ENCODE peak calls at places on chromosomes 12 and 14, in five cellular contexts. X is body of pancreas, B is sigmoid colon, G is fibroblast of the aortic adventitia, V is right atrium auricular region. W is an unnamed sample.

GRCh38 chr12:120234643-120235368 is 30.7 kb downstream of the PXN start:
- DNase-seq in X (peak), B (peak), G (peak), V (peak), W (no peak)

GRCh38 chr14:100239200-100239839 is 376 bp downstream of the YY1 start:
- DNase-seq in X (peak), B (peak), G (no peak), V (no peak), W (no peak)

GRCh38 chr12:57895337-57896138 is 45.8 kb upstream of the ATP23 start:
- DNase-seq in X (no peak), B (no peak), G (no peak), V (no peak), W (no peak)

GRCh38 chr14:54470701-54471100 is 18.1 kb downstream of the GMFB start:
- DNase-seq in X (no peak), B (no peak), G (no peak), V (no peak), W (no peak)

GRCh38 chr12:112924986-112925385 is 13.3 kb upstream of the OAS3 start:
- DNase-seq in X (no peak), B (no peak), G (no peak), V (no peak), W (no peak)

GRCh38 chr12:66149702-66150398 is 19.3 kb upstream of the LLPH start:
- DNase-seq in X (no peak), B (no peak), G (no peak), V (no peak), W (no peak)

GRCh38 chr12:3935078-3935477 is 61.9 kb upstream of the PARP11 start:
- DNase-seq in X (no peak), B (no peak), G (no peak), V (no peak), W (no peak)

GRCh38 chr12:86613306-86613705 is 357.1 kb upstream of the MGAT4C start:
- DNase-seq in X (no peak), B (no peak), G (peak), V (no peak), W (no peak)

GRCh38 chr14:34496679-34497513 is 34.9 kb upstream of the SPTSSA start:
- DNase-seq in X (peak), B (peak), G (peak), V (peak), W (no peak)

GRCh38 chr12:130457215-130457614 is 119.5 kb downstream of the PIWIL1 start:
- DNase-seq in X (no peak), B (no peak), G (no peak), V (no peak), W (no peak)

GRCh38 chr12:45290218-45290609 is 74.3 kb downstream of the ANO6 start:
- DNase-seq in X (no peak), B (no peak), G (peak), V (no peak), W (no peak)

GRCh38 chr12:52856787-52857186 is 8.0 kb upstream of the KRT78 start:
- DNase-seq in X (no peak), B (no peak), G (no peak), V (no peak), W (no peak)

DNA sequence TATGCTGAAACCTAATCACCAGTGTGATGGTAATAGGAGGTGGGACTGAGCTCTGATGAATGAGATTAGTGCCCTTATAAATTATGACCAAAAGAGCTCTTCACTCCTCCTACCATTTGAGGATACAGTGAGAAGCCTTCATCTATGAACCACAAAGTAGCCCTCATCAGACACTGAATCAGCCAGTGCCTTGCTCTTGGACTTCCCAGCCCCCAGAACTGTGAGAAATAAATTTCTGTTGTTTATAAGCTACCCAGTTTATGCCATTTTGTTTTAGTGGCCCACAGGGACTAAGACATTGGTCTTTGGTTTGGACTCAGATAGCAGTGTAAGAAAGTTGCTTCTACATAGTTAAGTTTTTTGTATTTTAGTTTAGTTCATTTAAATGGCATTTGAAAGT is 32.9 kb downstream of the ABHD12B start:
- DNase-seq in X (no peak), B (no peak), G (no peak), V (no peak), W (no peak)
- TF ChIP-seq CTCF in X (no peak), B (no peak), G (no peak), V (no peak), W (no peak)

DNA sequence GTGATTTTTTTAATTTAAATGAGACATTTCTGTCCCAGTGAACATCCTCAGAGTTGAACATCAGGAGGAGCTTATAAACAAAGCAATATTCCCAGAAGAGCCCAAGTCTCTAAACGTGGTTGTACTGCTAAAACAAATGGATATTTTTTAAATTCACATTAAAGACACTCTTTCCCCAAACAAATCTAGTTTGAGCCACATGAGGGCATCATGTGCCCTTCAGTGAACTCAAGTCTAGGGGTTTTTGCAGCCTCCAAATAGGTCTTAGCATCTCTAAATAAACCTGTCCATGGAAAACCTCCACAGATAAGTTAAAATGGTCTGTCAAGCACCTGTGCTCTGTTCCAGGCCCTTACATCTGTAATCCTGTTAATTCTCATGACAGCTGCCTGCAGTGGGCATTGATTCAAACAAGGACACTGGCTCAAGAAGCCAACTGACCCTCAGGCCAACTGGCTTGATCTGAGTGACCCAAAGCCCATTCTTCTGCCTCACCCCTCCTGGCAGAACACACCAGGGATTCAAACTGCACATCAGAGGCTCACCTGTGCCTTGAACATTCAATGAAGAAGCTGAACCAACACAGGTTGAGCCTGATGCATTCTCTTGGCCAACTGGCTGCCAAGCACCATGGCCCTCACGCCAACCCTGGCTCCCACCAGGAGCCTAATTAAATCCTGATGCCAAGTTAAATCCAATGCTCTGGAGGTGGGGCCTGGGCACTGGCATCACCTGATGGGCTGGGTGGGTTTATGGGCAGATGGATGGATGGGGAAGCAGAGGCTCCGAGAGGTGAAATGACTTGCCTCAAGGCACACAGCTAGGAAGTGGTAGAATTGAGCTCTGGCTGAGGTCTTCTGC is 8.6 kb downstream of the ISCU start:
- DNase-seq in X (no peak), B (no peak), G (peak), V (peak), W (no peak)
- TF ChIP-seq CTCF in X (no peak), B (no peak), G (peak), V (no peak), W (peak)

GRCh38 chr12:78181544-78182162 is 351.0 kb downstream of the NAV3 start:
- DNase-seq in X (no peak), B (no peak), G (peak), V (no peak), W (no peak)
- TF ChIP-seq CTCF in X (no peak), B (no peak), G (peak), V (no peak), W (peak)

GRCh38 chr12:132194056-132194455 is 49.8 kb downstream of the NOC4L start:
- DNase-seq in X (no peak), B (no peak), G (no peak), V (no peak), W (no peak)
- TF ChIP-seq CTCF in X (no peak), B (no peak), G (no peak), V (no peak), W (peak)

DNA sequence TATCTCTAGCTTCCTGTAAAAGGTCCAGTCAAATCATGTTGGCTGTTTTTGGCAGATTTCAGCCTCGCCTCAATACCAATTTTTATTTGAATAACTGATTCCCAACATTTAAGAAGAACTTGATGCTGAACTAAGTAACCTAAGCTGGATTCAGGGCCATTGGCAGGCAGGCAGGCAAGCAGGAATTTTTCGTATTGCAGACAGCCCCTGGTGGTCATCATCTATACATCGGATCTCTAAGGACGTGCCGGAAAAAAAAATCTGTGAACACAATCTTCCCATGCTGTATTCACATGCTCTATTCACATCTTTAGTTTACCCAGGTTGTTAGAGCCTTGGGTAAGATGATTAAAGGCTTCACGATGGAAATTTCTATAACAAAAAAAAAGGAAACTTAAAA is 7.0 kb downstream of the VCPKMT start:
- DNase-seq in X (no peak), B (no peak), G (peak), V (no peak), W (no peak)
- TF ChIP-seq CTCF in X (no peak), B (no peak), G (peak), V (no peak), W (peak)

GRCh38 chr12:20950248-20950647 is 139.7 kb downstream of the SLCO1B3 start:
- DNase-seq in X (no peak), B (no peak), G (peak), V (no peak), W (no peak)
- TF ChIP-seq CTCF in X (peak), B (no peak), G (peak), V (no peak), W (peak)

GRCh38 chr12:55797068-55797467 is 20.5 kb downstream of the SARNP start:
- DNase-seq in X (no peak), B (no peak), G (peak), V (no peak), W (no peak)
- TF ChIP-seq CTCF in X (peak), B (peak), G (peak), V (peak), W (no peak)

GRCh38 chr12:20342111-20342510 is 26.2 kb upstream of the PDE3A start:
- DNase-seq in X (no peak), B (no peak), G (peak), V (no peak), W (no peak)
- TF ChIP-seq CTCF in X (no peak), B (no peak), G (no peak), V (no peak), W (no peak)

DNA sequence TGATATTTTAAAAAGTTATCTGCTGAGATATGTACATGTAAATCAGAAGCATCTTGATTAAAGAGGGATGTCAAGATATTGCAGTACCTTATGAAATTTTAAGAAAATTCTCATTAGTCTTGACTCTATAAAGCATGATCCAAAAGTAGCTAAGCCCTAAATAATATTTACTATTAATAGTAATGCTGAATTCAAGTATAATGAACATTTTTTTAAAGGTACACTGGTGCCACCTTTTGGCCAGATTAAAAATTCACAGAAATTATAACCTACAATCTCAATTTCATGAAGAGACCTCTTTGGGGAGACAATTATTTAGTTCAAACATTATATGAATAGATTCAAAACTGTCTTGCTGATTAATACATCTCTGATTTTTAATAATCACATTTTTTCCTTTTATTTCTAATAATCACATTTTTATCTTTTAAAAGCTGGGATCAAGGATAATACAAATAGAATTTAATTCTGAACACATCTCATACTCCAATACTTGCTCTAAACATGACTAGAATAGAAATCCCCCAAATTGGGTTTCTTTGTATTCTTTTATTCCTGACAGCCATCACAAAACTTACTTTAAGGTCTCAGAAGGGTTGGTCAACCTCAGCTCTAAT is 13.4 kb downstream of the AKAP5 start:
- DNase-seq in X (no peak), B (no peak), G (peak), V (no peak), W (no peak)
- TF ChIP-seq CTCF in X (peak), B (no peak), G (peak), V (peak), W (no peak)

GRCh38 chr14:67559639-67560038 is 26.5 kb downstream of the PLEKHH1 start:
- DNase-seq in X (no peak), B (peak), G (no peak), V (no peak), W (no peak)
- TF ChIP-seq CTCF in X (no peak), B (no peak), G (no peak), V (no peak), W (no peak)